ENCODE peak calls at places on chromosomes 6 and 20, in six cellular contexts. T is PC-3, J is right cardiac atrium, P is psoas muscle, I is lower lobe of right lung, R is kidney. K is an unnamed sample.

GRCh38 chr6:52590634-52590985 is 13.8 kb upstream of the TRAM2 start:
- DNase-seq in T (no peak), J (no peak), P (no peak), I (no peak), R (no peak), K (no peak)

GRCh38 chr20:59138114-59138602 is 25.5 kb upstream of the ZNF831 start:
- DNase-seq in T (no peak), J (no peak), P (no peak), I (no peak), R (no peak), K (no peak)

GRCh38 chr6:111030008-111031006 is 48.5 kb downstream of the RPF2 start:
- DNase-seq in T (no peak), J (peak; percentile 75), P (peak; percentile 52), I (peak; percentile 50), R (no peak), K (peak; percentile 66)

GRCh38 chr20:59526242-59527225 is 77.8 kb upstream of the PHACTR3 start:
- DNase-seq in T (peak; percentile 12), J (peak; percentile 42), P (no peak), I (no peak), R (peak; percentile 76), K (no peak)

GRCh38 chr6:18323935-18324707 is 59.8 kb upstream of the DEK start:
- DNase-seq in T (peak; percentile 78), J (no peak), P (no peak), I (no peak), R (no peak), K (no peak)

GRCh38 chr20:58818585-58819285 is 32.0 kb downstream of the GNAS-AS1 start:
- DNase-seq in T (peak; percentile 51), J (no peak), P (no peak), I (no peak), R (no peak), K (no peak)

GRCh38 chr20:58598271-58599015 is 52.6 kb upstream of the STX16 start:
- DNase-seq in T (no peak), J (peak; percentile 88), P (peak; percentile 70), I (no peak), R (no peak), K (no peak)

GRCh38 chr20:24672886-24673677 is 203.7 kb downstream of the SYNDIG1 start:
- DNase-seq in T (peak; percentile 97), J (no peak), P (no peak), I (no peak), R (peak; percentile 29), K (peak; percentile 40)

GRCh38 chr6:3137057-3137777 is 18.7 kb downstream of the BPHL start:
- DNase-seq in T (no peak), J (no peak), P (no peak), I (no peak), R (no peak), K (no peak)

GRCh38 chr20:44993343-44993742 is 27.0 kb downstream of the STK4 start:
- DNase-seq in T (peak; percentile 62), J (no peak), P (no peak), I (no peak), R (no peak), K (no peak)

GRCh38 chr20:44988772-44989171 is 22.5 kb downstream of the STK4 start:
- DNase-seq in T (no peak), J (no peak), P (no peak), I (no peak), R (no peak), K (no peak)

GRCh38 chr20:44990425-44990824 is 24.1 kb downstream of the STK4 start:
- DNase-seq in T (no peak), J (peak; percentile 36), P (no peak), I (no peak), R (no peak), K (no peak)

GRCh38 chr20:44990957-44991356 is 24.6 kb downstream of the STK4 start:
- DNase-seq in T (no peak), J (no peak), P (no peak), I (no peak), R (no peak), K (no peak)
- H3K27ac ChIP-seq in T (no peak overlapping the region), J (no peak overlapping the region), P (no peak overlapping the region), I (peak overlapping the region; percentile 51), R (no peak overlapping the region), K (peak overlapping the region; percentile 59)

DNA sequence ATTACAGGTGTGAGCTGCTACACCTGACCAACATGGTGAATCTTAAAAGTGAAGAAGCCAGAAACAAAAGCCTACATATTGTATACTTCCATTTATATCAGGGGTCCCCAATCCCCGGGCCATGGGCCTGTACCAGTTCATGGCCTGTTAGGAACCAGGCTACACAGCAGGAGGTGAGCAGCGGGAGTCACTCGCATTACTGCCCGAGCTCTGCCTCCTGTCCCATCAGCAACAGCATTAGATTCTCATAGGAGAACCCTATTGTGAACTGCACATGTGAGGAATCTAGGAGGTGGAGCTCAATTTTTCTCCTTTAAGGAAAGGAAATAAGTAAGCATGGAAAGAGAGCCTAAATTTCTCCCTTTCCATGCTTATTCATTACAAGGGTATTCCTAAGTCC is 21.7 kb downstream of the CSNK2A1 start:
- DNase-seq in T (no peak), J (no peak), P (no peak), I (no peak), R (no peak), K (no peak)
- H3K9me3 ChIP-seq in T (peaks cover 4% of the 10 kb centered on the region), J (no peaks in the 10 kb centered on the region), P (peaks cover 12% of the 10 kb centered on the region), I (peaks cover 10% of the 10 kb centered on the region), R (no peaks in the 10 kb centered on the region), K (peaks cover 13% of the 10 kb centered on the region)

DNA sequence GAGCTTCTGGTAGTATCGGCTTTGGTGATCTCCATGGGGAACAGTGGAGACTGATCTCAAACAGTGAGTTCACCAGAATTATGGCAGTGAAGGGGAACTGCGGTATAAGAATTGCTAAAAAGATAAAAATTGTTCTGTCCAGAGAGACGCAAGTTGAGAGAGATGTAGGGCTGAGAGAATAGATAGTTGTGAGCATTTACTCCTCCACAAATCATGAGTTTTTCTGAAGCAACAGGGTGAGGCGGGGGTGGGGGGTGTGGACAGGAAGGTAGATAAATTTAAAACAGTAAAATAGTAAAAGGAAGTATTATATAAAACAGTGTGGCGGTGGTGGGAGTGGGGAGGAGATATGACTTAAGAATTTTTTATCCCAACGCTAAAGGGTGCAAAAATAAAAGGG is 98.7 kb upstream of the NEDD9 start:
- DNase-seq in T (no peak), J (no peak), P (no peak), I (no peak), R (no peak), K (no peak)
- H3K27ac ChIP-seq in T (no peak overlapping the region), J (no peak overlapping the region), P (no peak overlapping the region), I (peak overlapping the region; percentile 18), R (no peak overlapping the region), K (peak overlapping the region; percentile 14)

GRCh38 chr6:114171473-114171872 is 171.3 kb downstream of the HS3ST5 start:
- DNase-seq in T (no peak), J (no peak), P (no peak), I (no peak), R (no peak), K (no peak)
- H3K9me3 ChIP-seq in T (no peaks in the 10 kb centered on the region), J (no peaks in the 10 kb centered on the region), P (no peaks in the 10 kb centered on the region), I (no peaks in the 10 kb centered on the region), R (no peaks in the 10 kb centered on the region), K (no peaks in the 10 kb centered on the region)

DNA sequence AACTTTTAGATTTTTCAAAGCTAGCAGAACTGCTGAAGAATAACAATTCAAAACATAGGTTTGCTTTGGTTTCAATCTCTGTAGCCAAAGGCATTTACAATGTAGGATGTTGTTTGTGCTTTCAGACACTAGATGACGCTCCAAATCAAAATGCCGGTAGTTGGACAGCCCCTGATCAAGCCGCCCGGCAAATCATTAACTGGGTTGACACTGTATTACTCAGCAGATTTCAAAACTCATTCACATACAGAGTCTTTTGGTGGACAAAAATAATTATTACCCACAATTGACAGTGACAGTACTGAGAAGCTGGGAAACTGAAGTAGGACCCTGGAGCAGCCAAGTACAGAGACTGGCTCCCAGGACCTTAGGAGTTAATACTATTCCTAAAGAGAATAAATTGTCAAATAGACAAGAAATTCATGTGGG is 21.3 kb upstream of the HFE start:
- DNase-seq in T (peak; percentile 91), J (peak; percentile 71), P (peak; percentile 45), I (no peak), R (no peak), K (peak; percentile 68)
- H3K27ac ChIP-seq in T (peak overlapping the region; percentile 32), J (no peak overlapping the region), P (peak overlapping the region; percentile 40), I (no peak overlapping the region), R (no peak overlapping the region), K (no peak overlapping the region)

GRCh38 chr6:27296106-27296783 is 15.8 kb downstream of the POM121L2 start:
- DNase-seq in T (peak; percentile 55), J (no peak), P (no peak), I (no peak), R (no peak), K (no peak)
- H3K9me3 ChIP-seq in T (no peaks in the 10 kb centered on the region), J (peaks cover 3% of the 10 kb centered on the region), P (no peaks in the 10 kb centered on the region), I (no peaks in the 10 kb centered on the region), R (no peaks in the 10 kb centered on the region), K (no peaks in the 10 kb centered on the region)

DNA sequence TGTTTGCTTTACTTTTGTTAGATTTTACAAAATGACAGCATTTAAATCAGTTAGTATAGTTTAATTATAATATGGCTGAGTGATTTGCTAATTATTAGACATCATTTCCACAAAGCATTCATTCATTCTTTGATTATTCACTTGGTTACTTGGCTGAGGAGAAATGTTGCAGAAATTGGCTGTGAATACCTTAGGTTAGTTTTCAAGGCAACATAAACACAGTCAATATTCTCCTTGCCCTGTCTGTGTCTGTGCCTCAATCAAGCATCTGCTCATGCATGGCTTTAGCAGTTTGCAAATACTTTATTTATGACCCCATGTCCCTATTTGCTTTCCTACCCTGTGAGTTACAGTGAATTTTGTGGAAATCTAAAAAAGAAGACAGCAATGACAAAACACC is 718.3 kb downstream of the EPM2A start:
- DNase-seq in T (no peak), J (no peak), P (no peak), I (no peak), R (no peak), K (no peak)
- H3K27ac ChIP-seq in T (no peak overlapping the region), J (no peak overlapping the region), P (no peak overlapping the region), I (no peak overlapping the region), R (no peak overlapping the region), K (no peak overlapping the region)

DNA sequence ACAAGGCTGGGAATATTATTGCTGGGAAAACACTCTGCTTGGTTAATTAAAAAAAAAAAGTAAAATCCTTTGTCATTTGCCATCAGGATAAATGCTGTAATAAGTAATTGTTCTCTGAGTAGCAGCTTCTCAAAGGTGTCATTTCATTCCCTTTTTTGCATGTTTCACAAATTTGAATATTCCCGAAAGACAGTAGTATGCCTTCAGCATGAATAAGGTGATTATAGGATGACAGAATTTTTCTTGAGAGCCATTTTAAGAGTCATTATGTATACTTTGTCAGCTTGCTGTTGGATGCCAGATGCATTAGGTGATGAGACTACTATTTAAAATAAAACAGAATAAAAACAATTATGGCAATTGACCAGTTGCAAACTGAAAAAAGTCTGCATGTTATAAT is 200.7 kb downstream of the HDGFL1 start:
- DNase-seq in T (no peak), J (no peak), P (no peak), I (no peak), R (no peak), K (no peak)
- H3K9me3 ChIP-seq in T (no peaks in the 10 kb centered on the region), J (no peaks in the 10 kb centered on the region), P (no peaks in the 10 kb centered on the region), I (no peaks in the 10 kb centered on the region), R (no peaks in the 10 kb centered on the region), K (no peaks in the 10 kb centered on the region)

K was measured in upper lobe of right lung.